ENCODE peak calls at places on chromosomes 6 and 20, in ten cellular contexts. I, S, O, Z, K, X, F, W, B and H are unnamed samples.

GRCh38 chr6:92361990-92362770 is 1057.2 kb downstream of the EPHA7 start:
- DNase-seq in B (peak; percentile 20), I (no peak), O (no peak), S (no peak), X (no peak), Z (no peak), W (no peak), K (no peak), F (no peak), H (no peak)

GRCh38 chr6:115467726-115468125 is 593.0 kb downstream of the FRK start:
- DNase-seq in W (no peak), B (no peak), O (no peak), F (no peak), S (no peak), K (no peak), I (no peak), Z (no peak), X (no peak), H (no peak)

GRCh38 chr20:62479218-62479617 is 3.4 kb upstream of the GATA5 start:
- DNase-seq in S (no peak), F (no peak), I (no peak), B (no peak), X (no peak), K (no peak), W (no peak), Z (no peak), O (no peak), H (no peak)

GRCh38 chr6:125787791-125788190 is 3.0 kb upstream of the NCOA7 start:
- DNase-seq in X (no peak), B (peak; percentile 67), O (no peak), S (no peak), K (no peak), W (no peak), I (no peak), F (peak; percentile 25), Z (no peak), H (no peak)

GRCh38 chr6:168546173-168546572 is 105.2 kb downstream of the SMOC2 start:
- DNase-seq in K (no peak), F (no peak), W (no peak), X (no peak), I (no peak), Z (no peak), S (no peak), O (no peak), B (peak; percentile 56), H (peak; percentile 21)

GRCh38 chr20:57256205-57256604 is 10.2 kb downstream of the BMP7 start:
- DNase-seq in O (no peak), I (no peak), W (no peak), B (no peak), Z (no peak), X (no peak), K (no peak), S (no peak), F (no peak), H (no peak)

GRCh38 chr6:16256781-16257180 is 18.4 kb downstream of the GMPR start:
- DNase-seq in S (no peak), I (no peak), W (no peak), K (no peak), Z (no peak), O (no peak), B (no peak), F (no peak), X (no peak), H (no peak)

GRCh38 chr6:4413073-4413472 is 277.7 kb upstream of the ECI2 start:
- DNase-seq in O (no peak), X (no peak), K (no peak), Z (no peak), B (no peak), F (no peak), I (peak; percentile 16), W (no peak), S (no peak), H (no peak)

GRCh38 chr20:7741866-7742265 is 198.4 kb downstream of the HAO1 start:
- DNase-seq in F (no peak), S (no peak), O (no peak), K (no peak), I (no peak), X (no peak), B (no peak), W (no peak), Z (no peak), H (no peak)

GRCh38 chr20:33685328-33686007 is 717 bp downstream of the E2F1 start:
- DNase-seq in X (no peak), S (no peak), F (peak; percentile 48), W (no peak), K (no peak), Z (no peak), O (no peak), B (no peak), I (no peak), H (peak; percentile 80)

GRCh38 chr6:52511572-52512151 is 65.2 kb downstream of the TRAM2 start:
- DNase-seq in X (no peak), K (no peak), Z (no peak), F (no peak), W (no peak), S (no peak), I (no peak), O (no peak), B (no peak), H (no peak)

GRCh38 chr6:14165091-14165490 is 47.5 kb downstream of the CD83 start:
- DNase-seq in X (no peak), S (no peak), I (peak; percentile 13), O (no peak), F (no peak), K (no peak), Z (no peak), B (no peak), W (no peak), H (peak; percentile 17)

GRCh38 chr6:41801380-41801779 is 13.9 kb downstream of the TOMM6 start:
- DNase-seq in I (no peak), F (peak; percentile 31), O (no peak), W (no peak), B (no peak), Z (no peak), K (no peak), S (no peak), X (no peak), H (no peak)

GRCh38 chr20:3323398-3323797 is 84.1 kb downstream of the DNAAF9 start:
- DNase-seq in K (peak; percentile 68), F (no peak), W (no peak), B (no peak), X (no peak), I (no peak), Z (no peak), O (no peak), S (no peak), H (peak; percentile 31)

GRCh38 chr6:85404497-85405174 is 45.2 kb upstream of the NT5E start:
- DNase-seq in I (peak; percentile 79), F (peak; percentile 90), B (peak; percentile 27), W (no peak), S (no peak), Z (no peak), X (no peak), O (no peak), K (no peak), H (peak; percentile 91)

GRCh38 chr6:33211136-33211535 is 2.8 kb downstream of the RING1 start:
- DNase-seq in I (no peak), X (no peak), F (no peak), S (no peak), K (no peak), W (no peak), O (no peak), Z (no peak), B (no peak), H (no peak)

GRCh38 chr20:568865-569415 is 25.4 kb upstream of the CSNK2A1 start:
- DNase-seq in O (no peak), F (no peak), I (no peak), W (no peak), B (no peak), S (no peak), X (no peak), K (no peak), Z (no peak), H (no peak)

GRCh38 chr6:137121401-137121997 is 51.9 kb downstream of the IL22RA2 start:
- DNase-seq in X (no peak), K (no peak), I (no peak), B (no peak), F (no peak), W (no peak), S (no peak), O (no peak), Z (no peak), H (no peak)

GRCh38 chr20:64078934-64079272 is 415 bp downstream of the RGS19 start:
- DNase-seq in I (no peak), O (no peak), W (no peak), S (no peak), K (no peak), Z (no peak), B (no peak), F (no peak), X (no peak), H (no peak)
- H3K27ac ChIP-seq in I (no peak overlapping the region), O (peak overlapping the region; percentile 80), W (peak overlapping the region; percentile 82), S (peak overlapping the region; percentile 68), K (peak overlapping the region; percentile 83), Z (peak overlapping the region; percentile 82), B (peak overlapping the region; percentile 21), F (peak overlapping the region; percentile 96), X (peak overlapping the region; percentile 88), H (peak overlapping the region; percentile 77)

DNA sequence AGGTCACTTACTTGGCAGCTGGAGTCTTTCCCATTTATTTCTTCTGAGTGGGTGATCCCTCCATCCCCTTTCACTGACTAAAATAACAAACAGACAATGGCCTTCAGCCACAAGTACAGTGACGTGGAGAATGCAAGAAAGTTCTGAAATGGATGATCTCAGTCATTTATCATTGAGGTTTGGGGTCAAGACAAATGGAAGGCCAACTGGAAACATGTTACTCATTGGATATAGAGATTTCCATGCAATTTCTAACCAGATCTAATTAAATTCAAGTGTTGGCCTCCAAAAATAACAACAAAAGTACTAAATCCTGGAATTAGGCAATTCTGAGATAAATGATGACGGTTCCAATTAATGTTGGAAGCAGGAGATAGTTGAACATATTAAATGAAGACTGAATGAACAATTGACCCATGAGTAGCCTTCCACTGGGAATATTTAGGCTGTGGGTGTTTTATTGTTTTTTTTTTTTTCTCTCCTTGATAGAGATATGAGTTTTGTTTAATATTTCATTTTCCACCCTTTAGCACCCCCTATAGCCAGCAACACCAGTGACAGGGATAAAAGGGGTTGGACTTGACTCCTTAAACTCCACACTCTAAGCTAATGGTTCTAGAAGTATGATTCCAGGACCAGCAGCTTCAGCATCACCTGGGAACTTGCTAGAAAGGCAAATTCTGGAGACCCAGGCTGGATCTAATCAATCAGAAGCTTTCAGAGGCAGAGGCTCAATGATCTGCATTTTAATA is 112.8 kb downstream of the BCAS1 start:
- DNase-seq in I (no peak), O (no peak), W (no peak), Z (no peak), B (no peak), X (no peak), F (no peak), S (no peak), K (no peak), H (no peak)
- TF ChIP-seq CTCF in I (peak; percentile 19), O (no peak), W (peak; percentile 13), Z (no peak), B (no peak), X (peak; percentile 15), F (no peak), S (no peak), K (no peak), H (no peak)

GRCh38 chr6:28922004-28922840 is 1.6 kb downstream of the TRIM27 start:
- DNase-seq in B (peak; percentile 27), X (no peak), F (peak; percentile 68), Z (no peak), I (no peak), K (no peak), W (no peak), O (no peak), S (no peak), H (peak; percentile 85)
- H3K27ac ChIP-seq in B (peak overlapping the region; percentile 89), X (peak overlapping the region; percentile 98), F (peak overlapping the region; percentile 96), Z (peak overlapping the region; percentile 98), I (peak overlapping the region; percentile 80), K (peak overlapping the region; percentile 98), W (peak overlapping the region; percentile 97), O (peak overlapping the region; percentile 67), S (peak overlapping the region; percentile 94), H (peak overlapping the region; percentile 85)

GRCh38 chr6:2783188-2783957 is 18.2 kb downstream of the WRNIP1 start:
- DNase-seq in Z (no peak), X (no peak), W (no peak), F (no peak), S (no peak), O (no peak), K (no peak), I (no peak), B (no peak), H (no peak)
- TF ChIP-seq CTCF in Z (no peak), X (no peak), W (no peak), F (no peak), S (no peak), O (no peak), K (no peak), I (peak; percentile 5), B (no peak), H (no peak)